ENCODE peak calls at places on chromosomes 12 and 14, in five cellular contexts. K, B, Q, F and E are unnamed samples.

GRCh38 chr12:124351422-124351821 is 56.5 kb downstream of the RFLNA start:
- DNase-seq in K (no peak), B (no peak), Q (no peak), F (no peak), E (no peak)

GRCh38 chr14:66143387-66144112 is 342.6 kb upstream of the CCDC196 start:
- DNase-seq in F (no peak), Q (no peak), K (no peak), B (no peak), E (no peak)

GRCh38 chr12:56128669-56129209 is 672 bp downstream of the ESYT1 start:
- DNase-seq in Q (peak; percentile 37), F (no peak), B (peak; percentile 59), K (peak; percentile 75), E (peak; percentile 54)

GRCh38 chr14:33590891-33591630 is 359.8 kb downstream of the EGLN3 start:
- DNase-seq in Q (no peak), F (no peak), B (no peak), K (no peak), E (no peak)

GRCh38 chr14:70595443-70596185 is 4.8 kb downstream of the MED6 start:
- DNase-seq in K (no peak), B (no peak), F (no peak), Q (no peak), E (no peak)

GRCh38 chr14:51023964-51024363 is 70.9 kb downstream of the TRIM9 start:
- DNase-seq in Q (no peak), F (no peak), B (no peak), K (no peak), E (no peak)

GRCh38 chr14:101557811-101558738 is 3.2 kb upstream of the DIO3 start:
- DNase-seq in B (peak; percentile 54), F (no peak), K (peak; percentile 52), Q (no peak), E (no peak)

GRCh38 chr12:45246202-45246601 is 30.3 kb downstream of the ANO6 start:
- DNase-seq in B (no peak), F (no peak), K (no peak), Q (no peak), E (no peak)

GRCh38 chr14:68292467-68293334 is 473.1 kb downstream of the RAD51B start:
- DNase-seq in F (no peak), B (peak; percentile 45), K (no peak), Q (peak; percentile 56), E (no peak)

GRCh38 chr14:40417777-40418401 is 985.7 kb upstream of the FBXO33 start:
- DNase-seq in Q (peak; percentile 50), F (peak; percentile 46), B (peak; percentile 68), K (no peak), E (no peak)

GRCh38 chr14:75229923-75230792 is 48.5 kb upstream of the FOS start:
- DNase-seq in B (peak; percentile 54), Q (peak; percentile 66), K (no peak), F (no peak), E (no peak)

GRCh38 chr12:12333407-12333831 is 16.6 kb downstream of the MANSC1 start:
- DNase-seq in F (no peak), B (no peak), Q (peak; percentile 86), K (no peak), E (no peak)

GRCh38 chr14:52131640-52132320 is 62.9 kb upstream of the NID2 start:
- DNase-seq in K (peak; percentile 81), F (peak; percentile 69), Q (peak; percentile 87), B (peak; percentile 95), E (peak; percentile 88)

GRCh38 chr12:132839558-132840235 is 11.0 kb upstream of the GOLGA3 start:
- DNase-seq in F (no peak), Q (no peak), B (no peak), K (no peak), E (no peak)

GRCh38 chr12:22626429-22626828 is 1.5 kb downstream of the ETNK1 start:
- DNase-seq in K (no peak), Q (no peak), F (no peak), B (peak; percentile 13), E (no peak)

GRCh38 chr12:22627351-22627750 is 2.4 kb downstream of the ETNK1 start:
- DNase-seq in K (no peak), Q (no peak), B (no peak), F (no peak), E (no peak)

GRCh38 chr12:22624908-22625646 is at the start of gene ETNK1:
- DNase-seq in Q (peak; percentile 95), K (peak; percentile 98), F (peak; percentile 74), B (peak; percentile 97), E (peak; percentile 96)

GRCh38 chr12:22625671-22626251 is 790 bp downstream of the ETNK1 start:
- DNase-seq in F (peak; percentile 61), B (peak; percentile 59), K (peak; percentile 50), Q (peak; percentile 37), E (peak; percentile 21)

DNA sequence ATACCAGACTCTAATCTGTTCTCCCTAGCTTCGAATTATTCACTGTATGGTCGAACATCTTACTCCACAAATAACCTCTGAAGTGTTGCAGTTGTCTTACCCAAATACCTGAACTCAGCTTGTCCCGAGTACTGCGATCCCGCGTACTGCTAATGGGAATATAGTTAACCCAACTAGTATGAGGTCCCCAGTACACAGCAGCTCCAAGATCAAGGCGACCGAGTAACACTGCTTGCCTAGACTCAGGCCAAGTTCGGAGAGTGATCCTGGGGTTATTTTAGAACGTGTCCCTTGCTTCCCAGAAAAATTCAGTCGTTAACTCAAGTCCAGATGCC is 431 bp upstream of the ETNK1 start:
- DNase-seq in Q (no peak), B (no peak), F (no peak), K (no peak), E (no peak)
- H3K4me1 ChIP-seq in Q (peaks cover 23% of the 10 kb centered on the region), B (peaks cover 15% of the 10 kb centered on the region), F (peaks cover 3% of the 10 kb centered on the region), K (no peaks in the 10 kb centered on the region), E (peaks cover 28% of the 10 kb centered on the region)

GRCh38 chr12:16604853-16605252 is 1.1 kb downstream of the LMO3 start:
- DNase-seq in K (peak; percentile 48), F (no peak), Q (peak; percentile 42), B (no peak), E (no peak)
- H3K27me3 ChIP-seq in K (no peaks in the 10 kb centered on the region), F (peaks cover 52% of the 10 kb centered on the region), Q (no peaks in the 10 kb centered on the region), B (peaks cover 54% of the 10 kb centered on the region), E (no peaks in the 10 kb centered on the region)

GRCh38 chr12:43840338-43840737 is 4.5 kb downstream of the TMEM117 start:
- DNase-seq in F (no peak), B (no peak), K (no peak), Q (no peak), E (no peak)

GRCh38 chr12:43835264-43835655 is 621 bp upstream of the TMEM117 start:
- DNase-seq in K (no peak), Q (no peak), F (no peak), B (no peak), E (no peak)

GRCh38 chr12:43835656-43836454 is at the start of gene TMEM117:
- DNase-seq in F (peak; percentile 39), K (peak; percentile 95), Q (peak; percentile 86), B (peak; percentile 82), E (peak; percentile 84)

GRCh38 chr12:43832506-43833168 is 3.2 kb upstream of the TMEM117 start:
- DNase-seq in F (no peak), Q (no peak), B (no peak), K (no peak), E (no peak)

DNA sequence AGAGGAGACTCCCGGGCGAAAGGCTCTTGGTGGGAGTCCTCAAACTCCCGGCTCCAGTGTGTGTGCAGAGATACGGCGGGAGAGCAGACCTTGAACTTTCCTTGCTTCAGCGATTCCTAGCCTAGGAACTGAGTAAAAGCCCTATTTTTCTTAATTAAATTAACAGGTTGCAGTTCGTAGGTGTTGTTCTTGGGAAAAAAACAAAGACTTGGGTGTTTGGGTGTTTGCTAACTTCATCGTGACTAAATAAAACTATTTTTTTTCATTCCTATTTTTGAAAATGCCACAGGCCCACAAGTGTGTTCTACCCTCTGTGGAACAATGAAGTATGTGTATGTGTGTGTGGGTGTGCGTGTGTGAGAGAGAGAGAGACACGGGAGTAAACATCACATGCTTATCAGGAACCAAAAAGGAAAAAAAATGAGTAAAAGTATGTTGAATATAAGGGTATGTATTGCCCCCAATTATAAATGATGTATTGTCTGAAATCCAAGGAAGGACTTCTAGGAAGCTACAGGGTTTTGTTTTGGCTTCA is 641 bp downstream of the TMEM117 start:
- DNase-seq in F (no peak), K (no peak), Q (peak; percentile 18), B (peak; percentile 40), E (no peak)
- H3K4me1 ChIP-seq in F (no peaks in the 10 kb centered on the region), K (no peaks in the 10 kb centered on the region), Q (peaks cover 13% of the 10 kb centered on the region), B (peaks cover 14% of the 10 kb centered on the region), E (peaks cover 21% of the 10 kb centered on the region)

DNA sequence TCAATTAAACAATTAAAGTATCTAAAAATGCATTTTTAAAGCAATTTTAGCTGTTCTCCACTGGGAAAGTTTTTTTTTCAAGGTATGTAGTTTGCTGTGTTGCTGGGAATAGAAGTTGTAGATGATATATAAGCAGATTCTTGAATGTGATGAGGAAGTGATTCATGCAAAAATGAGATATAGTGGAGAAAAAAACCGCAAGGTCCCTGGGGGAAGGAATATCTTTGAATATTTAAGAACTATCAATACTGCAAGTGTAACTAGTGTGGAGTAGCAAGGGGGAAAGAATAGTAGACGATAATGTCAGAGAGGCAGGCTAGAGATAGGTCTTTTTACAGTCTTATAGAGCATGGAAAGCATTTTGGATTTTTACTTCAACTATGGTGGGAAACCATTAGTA is 42.5 kb downstream of the PTCSC3 start:
- DNase-seq in K (no peak), Q (no peak), F (no peak), B (no peak), E (no peak)
- H3K27me3 ChIP-seq in K (no peaks in the 10 kb centered on the region), Q (no peaks in the 10 kb centered on the region), F (no peaks in the 10 kb centered on the region), B (no peaks in the 10 kb centered on the region), E (no peaks in the 10 kb centered on the region)

DNA sequence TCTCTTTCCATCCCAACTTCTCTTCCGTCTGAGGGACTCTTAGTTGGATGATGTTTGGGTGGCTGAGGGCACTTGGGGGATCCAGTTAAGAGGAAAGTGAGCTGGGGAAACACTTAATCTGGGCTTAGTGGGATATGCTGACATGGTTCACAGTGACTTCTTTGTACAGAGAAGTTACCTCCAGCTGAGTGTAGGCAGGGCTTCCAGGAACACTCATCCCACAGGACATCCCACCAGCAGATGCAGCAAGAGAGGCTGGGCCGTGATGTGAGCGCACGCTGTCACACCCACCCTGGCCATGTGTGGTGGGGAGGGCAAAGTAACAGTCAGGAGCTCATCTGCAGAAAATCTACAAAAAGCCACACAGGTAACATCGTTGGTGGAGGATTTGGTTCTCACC is 832 bp upstream of the CACNA2D4 start:
- DNase-seq in K (no peak), F (no peak), Q (no peak), B (peak; percentile 14), E (no peak)
- H3K4me1 ChIP-seq in K (peaks cover 5% of the 10 kb centered on the region), F (peaks cover 26% of the 10 kb centered on the region), Q (no peaks in the 10 kb centered on the region), B (peaks cover 15% of the 10 kb centered on the region), E (peaks cover 8% of the 10 kb centered on the region)

GRCh38 chr12:57731411-57732080 is 7.0 kb downstream of the AGAP2 start:
- DNase-seq in Q (no peak), F (no peak), K (no peak), B (no peak), E (no peak)
- H3K27me3 ChIP-seq in Q (peaks cover 13% of the 10 kb centered on the region), F (no peaks in the 10 kb centered on the region), K (no peaks in the 10 kb centered on the region), B (peaks cover 96% of the 10 kb centered on the region), E (peaks cover 14% of the 10 kb centered on the region)

DNA sequence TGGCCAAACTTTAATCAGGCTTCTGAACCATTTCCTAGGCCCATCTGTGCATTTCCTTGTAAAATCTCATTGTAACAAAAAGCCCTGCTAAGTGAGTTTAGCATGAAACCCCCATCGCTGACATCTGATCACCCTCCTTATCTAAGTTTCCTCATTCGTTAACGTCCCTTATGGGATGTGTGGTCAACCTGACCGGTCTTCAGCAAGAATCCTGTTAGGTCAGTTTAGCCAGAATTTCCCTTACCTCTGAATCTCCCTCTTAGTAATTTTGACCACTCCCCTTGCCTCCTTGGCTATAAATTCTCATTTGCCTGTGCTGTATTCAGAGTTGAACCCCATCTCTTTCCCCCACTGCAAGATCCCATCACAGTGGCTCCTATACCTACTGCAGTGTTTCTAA is 239.3 kb downstream of the RMST start:
- DNase-seq in F (no peak), K (no peak), Q (no peak), B (no peak), E (no peak)
- H3K4me1 ChIP-seq in F (peaks cover 8% of the 10 kb centered on the region), K (no peaks in the 10 kb centered on the region), Q (peaks cover 20% of the 10 kb centered on the region), B (no peaks in the 10 kb centered on the region), E (no peaks in the 10 kb centered on the region)

GRCh38 chr14:94773682-94774211 is 3.8 kb upstream of the GSC start:
- DNase-seq in Q (no peak), K (no peak), F (no peak), B (no peak), E (no peak)
- H3K27me3 ChIP-seq in Q (peaks cover 44% of the 10 kb centered on the region), K (peaks cover 4% of the 10 kb centered on the region), F (peaks cover 88% of the 10 kb centered on the region), B (peaks cover 100% of the 10 kb centered on the region), E (peaks cover 99% of the 10 kb centered on the region)